ENCODE peak calls at places on chromosome X, in ten cellular contexts. B is Kasumi-1; F is sigmoid colon; D is lung microvascular endothelial cell; E is ureter; N is naive thymus-derived CD8-positive, alpha-beta T cell; L is iris pigment epithelial cell; K is CD8-positive, alpha-beta T cell; X is lower leg skin; V is esophagus muscularis mucosa. I is an unnamed sample.

GRCh38 chrX:65985922-65986588 is 53.8 kb downstream of the VSIG4 start:
- DNase-seq in B (peak; percentile 72), F (no peak), D (peak; percentile 76), E (peak; percentile 44), N (peak; percentile 29), L (peak; percentile 47), K (peak; percentile 13), X (peak; percentile 24), V (no peak), I (no peak)

GRCh38 chrX:154399527-154400368 is 1.6 kb downstream of the RPL10 start:
- DNase-seq in B (no peak), F (no peak), D (no peak), E (no peak), N (no peak), L (no peak), K (no peak), X (no peak), V (no peak), I (no peak)

GRCh38 chrX:123959281-123960063 is 2.0 kb upstream of the STAG2 start:
- DNase-seq in B (peak; percentile 19), F (peak; percentile 81), D (peak; percentile 34), E (peak; percentile 45), N (no peak), L (peak; percentile 34), K (no peak), X (peak; percentile 39), V (peak; percentile 90), I (no peak)

GRCh38 chrX:66731398-66731797 is 92.5 kb upstream of the EDA2R start:
- DNase-seq in B (peak; percentile 41), F (no peak), D (peak; percentile 31), E (no peak), N (no peak), L (peak; percentile 43), K (no peak), X (no peak), V (no peak), I (no peak)

GRCh38 chrX:50920132-50920531 is 9.6 kb downstream of the BMP15 start:
- DNase-seq in B (no peak), F (no peak), D (peak; percentile 57), E (no peak), N (no peak), L (peak; percentile 21), K (no peak), X (no peak), V (no peak), I (no peak)

GRCh38 chrX:49877397-49878101 is 1.7 kb upstream of the USP27X start:
- DNase-seq in B (no peak), F (no peak), D (peak; percentile 5), E (no peak), N (no peak), L (no peak), K (no peak), X (no peak), V (no peak), I (no peak)

GRCh38 chrX:132622130-132622529 is 133.3 kb upstream of the MBNL3 start:
- DNase-seq in B (no peak), F (no peak), D (no peak), E (no peak), N (no peak), L (peak; percentile 46), K (no peak), X (no peak), V (no peak), I (no peak)

GRCh38 chrX:10620121-10620699 is at the start of gene MID1:
- DNase-seq in B (no peak), F (peak; percentile 90), D (peak; percentile 59), E (peak; percentile 76), N (no peak), L (peak; percentile 90), K (no peak), X (peak; percentile 40), V (no peak), I (peak; percentile 43)

GRCh38 chrX:24925430-24925829 is 90.3 kb downstream of the ARX start:
- DNase-seq in B (no peak), F (no peak), D (peak; percentile 2), E (no peak), N (no peak), L (peak; percentile 33), K (no peak), X (no peak), V (no peak), I (no peak)

GRCh38 chrX:21735753-21736127 is 22.2 kb downstream of the SMPX start:
- DNase-seq in B (no peak), F (no peak), D (no peak), E (no peak), N (no peak), L (peak; percentile 51), K (no peak), X (no peak), V (no peak), I (no peak)

GRCh38 chrX:74924449-74925209 is 623 bp downstream of the NEXMIF start:
- DNase-seq in B (peak; percentile 20), F (peak; percentile 80), D (peak; percentile 23), E (no peak), N (peak; percentile 22), L (peak; percentile 13), K (no peak), X (no peak), V (no peak), I (peak; percentile 22)

GRCh38 chrX:3271485-3272186 is 74.8 kb downstream of the MXRA5 start:
- DNase-seq in B (peak; percentile 18), F (no peak), D (peak; percentile 70), E (no peak), N (no peak), L (peak; percentile 80), K (no peak), X (no peak), V (no peak), I (no peak)

GRCh38 chrX:40011483-40012038 is 86.2 kb downstream of the BCOR start:
- DNase-seq in B (no peak), F (no peak), D (no peak), E (no peak), N (no peak), L (no peak), K (no peak), X (no peak), V (no peak), I (no peak)

GRCh38 chrX:150548684-150549083 is 19.7 kb upstream of the MTM1 start:
- DNase-seq in B (no peak), F (no peak), D (no peak), E (no peak), N (no peak), L (no peak), K (no peak), X (no peak), V (no peak), I (no peak)

GRCh38 chrX:131728295-131729145 is 184.6 kb downstream of the OR13H1 start:
- DNase-seq in B (no peak), F (peak; percentile 91), D (peak; percentile 93), E (peak; percentile 90), N (no peak), L (peak; percentile 61), K (no peak), X (no peak), V (no peak), I (no peak)

GRCh38 chrX:43349363-43349762 is 306.7 kb upstream of the MAOA start:
- DNase-seq in B (peak; percentile 17), F (no peak), D (peak; percentile 59), E (no peak), N (no peak), L (peak; percentile 25), K (peak; percentile 1), X (no peak), V (no peak), I (no peak)

GRCh38 chrX:115679460-115679859 is 118.5 kb downstream of the PLS3 start:
- DNase-seq in B (peak; percentile 30), F (no peak), D (peak; percentile 60), E (no peak), N (no peak), L (peak; percentile 31), K (no peak), X (no peak), V (no peak), I (no peak)

GRCh38 chrX:37666516-37666915 is 19.1 kb upstream of the XK start:
- DNase-seq in B (no peak), F (no peak), D (no peak), E (no peak), N (no peak), L (no peak), K (no peak), X (no peak), V (no peak), I (no peak)

GRCh38 chrX:145405012-145405411 is 157.7 kb downstream of the SPANXN1 start:
- DNase-seq in B (peak; percentile 23), F (no peak), D (peak; percentile 30), E (no peak), N (no peak), L (peak; percentile 24), K (no peak), X (no peak), V (no peak), I (no peak)

GRCh38 chrX:109777749-109778148 is 44.7 kb upstream of the ACSL4 start:
- DNase-seq in B (no peak), F (no peak), D (no peak), E (no peak), N (no peak), L (no peak), K (no peak), X (no peak), V (no peak), I (no peak)

GRCh38 chrX:25028726-25029125 is 13.0 kb upstream of the ARX start:
- DNase-seq in B (no peak), F (no peak), D (no peak), E (no peak), N (no peak), L (peak; percentile 66), K (no peak), X (no peak), V (no peak), I (no peak)